ENCODE peak calls at places on chromosomes 4 and X, in six cellular contexts. C is tibial nerve, S is gastrocnemius medialis, X is body of pancreas, M is adrenal gland, E is uterus. U is an unnamed sample.

GRCh38 chr4:106444557-106444956 is 76.0 kb upstream of the GIMD1 start:
- DNase-seq in C (no peak), S (no peak), X (no peak), M (no peak), E (no peak), U (no peak)

GRCh38 chrX:12790878-12791252 is 347 bp upstream of the PRPS2 start:
- DNase-seq in C (no peak), S (no peak), X (no peak), M (no peak), E (no peak), U (no peak)

GRCh38 chr4:167897116-167897515 is 195.2 kb upstream of the ANXA10 start:
- DNase-seq in C (no peak), S (no peak), X (no peak), M (no peak), E (no peak), U (peak)

GRCh38 chr4:180940680-180941079 is 1302.5 kb upstream of the TENM3 start:
- DNase-seq in C (no peak), S (no peak), X (no peak), M (no peak), E (no peak), U (no peak)

GRCh38 chrX:118745570-118745969 is 18.2 kb downstream of the IL13RA1 start:
- DNase-seq in C (no peak), S (no peak), X (no peak), M (no peak), E (no peak), U (no peak)

GRCh38 chr4:4941741-4942140 is 77.5 kb downstream of the CYTL1 start:
- DNase-seq in C (no peak), S (no peak), X (no peak), M (no peak), E (no peak), U (no peak)

GRCh38 chrX:115898382-115899001 is 272.1 kb upstream of the AGTR2 start:
- DNase-seq in C (no peak), S (no peak), X (no peak), M (peak), E (peak), U (no peak)

GRCh38 chr4:102601586-102602227 is 100.5 kb downstream of the NFKB1 start:
- DNase-seq in C (no peak), S (no peak), X (no peak), M (no peak), E (no peak), U (no peak)

GRCh38 chr4:7043521-7044414 is 596 bp downstream of the TADA2B start:
- DNase-seq in C (no peak), S (peak), X (peak), M (peak), E (peak), U (peak)

GRCh38 chrX:39974228-39974627 is 123.5 kb downstream of the BCOR start:
- DNase-seq in C (no peak), S (no peak), X (no peak), M (no peak), E (no peak), U (no peak)

GRCh38 chr4:184262901-184263300 is 45.2 kb upstream of the ENPP6 start:
- DNase-seq in C (no peak), S (no peak), X (no peak), M (no peak), E (no peak), U (no peak)

GRCh38 chrX:2533424-2533823 is 32.6 kb upstream of the DHRSX start:
- DNase-seq in C (no peak), S (no peak), X (no peak), M (no peak), E (no peak), U (no peak)

GRCh38 chr4:153115322-153116100 is 88.7 kb upstream of the TRIM2 start:
- DNase-seq in C (no peak), S (no peak), X (peak), M (peak), E (peak), U (no peak)

GRCh38 chr4:59388359-59388758 is 1811.8 kb upstream of the ADGRL3 start:
- DNase-seq in C (no peak), S (no peak), X (no peak), M (no peak), E (no peak), U (no peak)

GRCh38 chr4:52748432-52748831 is 2.8 kb downstream of the ERVMER34-1 start:
- DNase-seq in C (no peak), S (no peak), X (no peak), M (no peak), E (no peak), U (no peak)

GRCh38 chr4:108270466-108271450 is 102.0 kb upstream of the LEF1 start:
- DNase-seq in C (no peak), S (no peak), X (no peak), M (no peak), E (no peak), U (no peak)

GRCh38 chr4:2837904-2838496 is 5.6 kb upstream of the ADD1 start:
- DNase-seq in C (no peak), S (peak), X (peak), M (peak), E (peak), U (peak)

GRCh38 chr4:2836391-2836859 is 7.2 kb upstream of the ADD1 start:
- DNase-seq in C (no peak), S (peak), X (no peak), M (no peak), E (peak), U (no peak)

GRCh38 chr4:2839060-2839459 is 4.6 kb upstream of the ADD1 start:
- DNase-seq in C (no peak), S (no peak), X (no peak), M (no peak), E (no peak), U (no peak)

GRCh38 chr4:2835978-2836377 is 7.7 kb upstream of the ADD1 start:
- DNase-seq in C (peak), S (peak), X (no peak), M (peak), E (no peak), U (no peak)

DNA sequence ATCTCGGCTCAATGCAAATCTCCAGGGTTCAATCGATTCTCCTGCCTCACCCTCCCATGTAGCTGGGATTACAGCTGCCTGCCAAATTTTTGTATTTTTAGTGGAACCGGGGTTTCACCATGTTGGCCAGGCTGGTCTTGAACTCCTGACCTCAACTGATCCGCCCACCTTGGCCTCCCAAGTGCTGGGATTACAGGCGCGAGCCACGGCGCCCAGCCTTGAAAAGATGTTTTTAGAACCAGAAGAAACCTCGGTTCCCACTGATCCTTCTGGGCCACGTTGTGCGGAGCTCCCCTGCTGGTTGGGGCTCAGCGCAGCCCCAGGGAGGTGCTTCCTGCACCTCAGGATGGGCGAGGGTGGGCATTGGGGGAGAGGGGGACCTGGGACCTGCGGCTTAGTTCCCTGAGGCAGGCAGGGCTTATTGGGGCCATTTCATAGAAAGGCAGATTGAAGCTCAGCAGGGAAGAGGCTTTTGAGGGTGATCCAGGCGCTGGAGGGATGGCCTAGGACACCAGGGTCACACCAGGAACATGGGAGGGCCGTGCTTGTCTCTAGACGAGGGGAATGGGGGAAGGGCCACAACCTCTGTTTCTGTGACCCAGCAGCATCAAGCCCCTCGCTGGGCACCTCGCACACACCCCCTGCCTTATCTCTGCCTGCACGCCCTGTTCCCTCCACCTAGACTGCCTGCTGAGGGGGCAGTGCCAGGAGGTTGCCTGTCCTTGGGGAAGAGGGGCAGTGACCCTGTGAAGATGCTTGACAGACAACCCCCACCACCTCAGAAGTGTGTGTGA is 6.3 kb upstream of the ADD1 start:
- DNase-seq in C (no peak), S (peak), X (no peak), M (peak), E (no peak), U (no peak)
- TF ChIP-seq POLR2A in C (no peak), S (no peak), X (no peak), M (no peak), E (no peak), U (no peak)

GRCh38 chr4:125313989-125314602 is 659 bp upstream of the FAT4 start:
- DNase-seq in C (no peak), S (no peak), X (no peak), M (no peak), E (no peak), U (no peak)

GRCh38 chr4:125316391-125316780 is 1.6 kb downstream of the FAT4 start:
- DNase-seq in C (peak), S (peak), X (peak), M (no peak), E (peak), U (no peak)

GRCh38 chr4:125316781-125317525 is 2.2 kb downstream of the FAT4 start:
- DNase-seq in C (no peak), S (peak), X (no peak), M (no peak), E (peak), U (peak)

GRCh38 chr4:125314676-125315570 is at the start of gene FAT4:
- DNase-seq in C (peak), S (peak), X (peak), M (peak), E (peak), U (peak)

DNA sequence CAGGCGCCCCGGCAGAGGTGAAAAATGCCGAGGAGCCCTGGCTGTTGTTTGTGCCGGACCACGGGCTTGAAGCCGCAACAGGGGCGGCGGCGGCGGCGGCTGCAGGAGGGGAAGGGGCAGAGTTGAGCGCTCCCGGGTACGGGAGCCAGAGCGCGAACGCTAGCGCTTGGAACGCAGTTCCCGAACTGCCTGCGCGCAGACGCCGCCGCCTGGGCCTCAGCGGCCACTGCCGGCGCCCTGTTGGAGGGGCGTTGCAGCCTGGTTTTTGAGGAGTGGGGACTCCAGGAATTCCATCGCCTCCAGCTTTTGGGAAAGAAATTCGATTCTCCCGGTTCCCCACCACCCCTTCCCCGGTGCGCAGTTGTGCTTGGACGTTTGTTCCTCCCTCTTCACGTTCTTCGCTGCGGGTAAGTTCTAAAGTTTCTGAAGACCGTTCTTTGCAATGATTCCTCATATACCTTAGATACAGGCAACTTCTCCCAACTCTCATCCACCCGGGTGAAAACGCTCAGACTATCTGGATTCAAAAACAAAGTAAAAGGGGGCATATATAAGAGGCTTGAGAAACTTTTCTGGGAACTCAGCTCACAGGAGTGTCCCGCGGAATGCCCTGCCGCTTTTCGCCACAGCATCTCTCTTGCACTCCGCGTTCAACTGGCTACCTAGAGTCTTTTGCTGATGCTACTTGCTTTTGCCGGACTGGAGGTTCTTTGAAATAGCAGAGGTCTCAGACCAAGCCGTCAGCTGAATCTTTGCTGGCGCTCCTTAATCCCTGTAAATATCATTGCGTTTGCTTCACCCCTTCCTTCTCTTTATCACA is 1.0 kb downstream of the FAT4 start:
- DNase-seq in C (no peak), S (peak), X (peak), M (peak), E (peak), U (peak)
- TF ChIP-seq POLR2A in C (no peak), S (no peak), X (no peak), M (no peak), E (no peak), U (no peak)

GRCh38 chrX:30892591-30892990 is 3.5 kb upstream of the TAB3 start:
- DNase-seq in C (no peak), S (no peak), X (no peak), M (no peak), E (no peak), U (no peak)

GRCh38 chrX:30888526-30889146 is 418 bp downstream of the TAB3 start:
- DNase-seq in C (no peak), S (no peak), X (no peak), M (peak), E (no peak), U (peak)

GRCh38 chrX:30887288-30887687 is 1.8 kb downstream of the TAB3 start:
- DNase-seq in C (no peak), S (no peak), X (no peak), M (no peak), E (no peak), U (no peak)

GRCh38 chrX:30887721-30888120 is 1.3 kb downstream of the TAB3 start:
- DNase-seq in C (no peak), S (no peak), X (no peak), M (no peak), E (no peak), U (peak)

DNA sequence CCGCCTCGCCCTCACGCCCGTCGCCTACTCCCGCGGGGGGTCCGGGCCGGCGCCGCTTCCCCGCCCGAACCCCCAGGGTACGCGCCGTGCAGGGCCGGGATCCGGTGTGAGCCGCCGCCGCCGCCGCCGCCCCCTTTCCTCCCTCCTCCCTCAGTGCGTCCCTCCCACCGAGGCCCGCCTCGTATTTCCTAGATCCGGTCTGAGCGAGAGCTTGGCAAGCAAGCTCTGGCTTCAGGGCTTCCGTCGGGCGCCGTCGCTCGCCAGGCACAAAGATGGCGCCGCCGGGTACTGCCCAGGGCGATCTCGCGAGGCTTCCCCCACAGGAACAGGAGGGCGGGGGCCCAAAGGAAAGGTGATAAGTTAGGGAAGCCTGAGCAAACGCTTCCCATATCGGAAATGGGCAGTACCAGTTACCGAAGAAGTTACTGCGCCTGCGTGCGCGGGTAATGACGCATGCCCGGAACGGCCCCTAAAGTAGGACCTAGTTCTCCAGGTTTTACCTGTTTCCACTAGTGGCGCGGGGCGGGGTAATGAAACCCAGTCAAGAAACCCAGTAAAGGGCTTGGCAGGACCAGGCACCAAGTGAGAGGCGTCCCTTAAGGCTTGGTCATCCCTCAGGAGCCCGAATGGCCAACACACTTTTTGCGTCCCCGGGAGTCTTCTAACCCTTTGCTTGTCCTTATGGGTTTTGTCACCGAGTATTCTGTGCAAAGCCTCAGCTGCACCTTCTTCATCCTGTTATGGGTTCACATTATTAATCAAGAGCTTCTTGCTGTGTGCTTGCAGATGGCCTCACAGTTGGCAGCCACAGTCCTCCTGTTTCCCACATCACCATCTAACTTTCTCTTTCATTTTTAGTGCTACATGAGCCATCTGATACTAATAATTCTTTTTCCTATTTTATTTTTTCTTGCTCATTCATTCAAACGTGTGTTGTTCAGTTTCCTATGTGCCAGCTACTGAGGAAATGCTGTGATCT is at the start of gene TAB3:
- DNase-seq in C (peak), S (peak), X (peak), M (peak), E (peak), U (peak)
- TF ChIP-seq POLR2A in C (peak), S (peak), X (peak), M (peak), E (peak), U (peak)

GRCh38 chr4:118286685-118287084 is 66.1 kb downstream of the PRSS12 start:
- DNase-seq in C (no peak), S (no peak), X (no peak), M (no peak), E (no peak), U (no peak)
- TF ChIP-seq POLR2A in C (no peak), S (no peak), X (no peak), M (no peak), E (no peak), U (no peak)

GRCh38 chr4:81635747-81636146 is 164.0 kb upstream of the RASGEF1B start:
- DNase-seq in C (peak), S (peak), X (peak), M (peak), E (no peak), U (no peak)
- TF ChIP-seq POLR2A in C (peak), S (no peak), X (no peak), M (no peak), E (no peak), U (no peak)